ENCODE peak calls at places on chromosomes 5 and 9, in five cellular contexts. One of them, this sample, is unnamed.

GRCh38 chr9:114386886-114387677 is 700 bp downstream of the AKNA start:
- DNase-seq in A172: no peak
- DNase-seq in GM23248: peak
- DNase-seq in breast epithelium: no peak
- DNase-seq in NB4: peak
- DNase-seq in this sample: no peak

GRCh38 chr5:111075520-111075919 is 4.0 kb downstream of the TSLP start:
- DNase-seq in A172: peak
- DNase-seq in GM23248: peak
- DNase-seq in breast epithelium: no peak
- DNase-seq in NB4: no peak
- DNase-seq in this sample: peak

GRCh38 chr5:149633671-149634350 is 52.5 kb downstream of the ARHGEF37 start:
- DNase-seq in A172: no peak
- DNase-seq in GM23248: peak
- DNase-seq in breast epithelium: no peak
- DNase-seq in NB4: no peak
- DNase-seq in this sample: no peak

GRCh38 chr5:96714450-96714849 is 52.3 kb downstream of the CAST start:
- DNase-seq in A172: no peak
- DNase-seq in GM23248: no peak
- DNase-seq in breast epithelium: no peak
- DNase-seq in NB4: no peak
- DNase-seq in this sample: no peak

GRCh38 chr5:38468978-38469706 is 87.3 kb downstream of the LIFR start:
- DNase-seq in A172: no peak
- DNase-seq in GM23248: no peak
- DNase-seq in breast epithelium: no peak
- DNase-seq in NB4: no peak
- DNase-seq in this sample: no peak

GRCh38 chr5:52789378-52789777 is 1.7 kb downstream of the ITGA1 start:
- DNase-seq in A172: no peak
- DNase-seq in GM23248: no peak
- DNase-seq in breast epithelium: no peak
- DNase-seq in NB4: no peak
- DNase-seq in this sample: no peak

GRCh38 chr5:106076655-106077054 is 1594.1 kb downstream of the EFNA5 start:
- DNase-seq in A172: no peak
- DNase-seq in GM23248: no peak
- DNase-seq in breast epithelium: no peak
- DNase-seq in NB4: no peak
- DNase-seq in this sample: no peak

GRCh38 chr5:67170783-67171182 is 25.8 kb downstream of the CD180 start:
- DNase-seq in A172: no peak
- DNase-seq in GM23248: no peak
- DNase-seq in breast epithelium: no peak
- DNase-seq in NB4: no peak
- DNase-seq in this sample: no peak